ENCODE peak calls at places on chromosomes 13 and 19, in six cellular contexts. O is thoracic aorta, Q is body of pancreas, Y is small intestine, A is lower lobe of right lung, D is heart right ventricle. K is an unnamed sample.

GRCh38 chr13:83881031-83881727 is 1.1 kb downstream of the SLITRK1 start:
- DNase-seq in D (no peak), O (no peak), Q (no peak), Y (no peak), A (no peak), K (no peak)

GRCh38 chr13:78978381-78978998 is 319.5 kb upstream of the OBI1 start:
- DNase-seq in A (no peak), D (no peak), O (no peak), Y (peak; percentile 55), Q (peak; percentile 46), K (peak; percentile 43)

GRCh38 chr19:7138402-7138801 is 68.9 kb downstream of the ZNF557 start:
- DNase-seq in D (no peak), Y (no peak), A (no peak), O (no peak), Q (no peak), K (no peak)

GRCh38 chr13:76719955-76720354 is 166.2 kb downstream of the KCTD12 start:
- DNase-seq in D (no peak), A (no peak), O (no peak), Q (no peak), Y (no peak), K (no peak)

GRCh38 chr13:32045963-32046785 is 14.6 kb downstream of the FRY start:
- DNase-seq in D (no peak), O (no peak), Q (no peak), A (no peak), Y (peak; percentile 26), K (peak; percentile 40)

GRCh38 chr13:106391271-106391670 is 144.2 kb downstream of the EFNB2 start:
- DNase-seq in Q (no peak), A (no peak), O (no peak), Y (no peak), D (no peak), K (no peak)

GRCh38 chr19:50896591-50897190 is 14.5 kb downstream of the KLK4 start:
- DNase-seq in A (no peak), D (no peak), Q (no peak), O (no peak), Y (no peak), K (no peak)

GRCh38 chr13:47932953-47933687 is 68.0 kb downstream of the SUCLA2 start:
- DNase-seq in Q (no peak), O (no peak), Y (no peak), A (no peak), D (no peak), K (no peak)

GRCh38 chr19:56927791-56928207 is 87.3 kb upstream of the PEG3 start:
- DNase-seq in A (no peak), O (no peak), D (no peak), Q (no peak), Y (no peak), K (no peak)

GRCh38 chr13:28531195-28531955 is 36.4 kb upstream of the FLT1 start:
- DNase-seq in O (no peak), D (peak; percentile 72), Q (no peak), Y (peak; percentile 22), A (peak; percentile 58), K (peak; percentile 33)

GRCh38 chr19:10346509-10346908 is 7.1 kb upstream of the ICAM3 start:
- DNase-seq in D (no peak), A (peak; percentile 84), Q (no peak), O (no peak), Y (no peak), K (no peak)

GRCh38 chr19:38736036-38736412 is 8.2 kb downstream of the CAPN12 start:
- DNase-seq in D (peak; percentile 51), Q (peak; percentile 68), O (no peak), Y (peak; percentile 46), A (peak; percentile 80), K (peak; percentile 57)

GRCh38 chr19:10152100-10152499 is 32.4 kb upstream of the EIF3G start:
- DNase-seq in Y (no peak), A (no peak), Q (no peak), O (no peak), D (no peak), K (no peak)

GRCh38 chr19:44512326-44513298 is 12.3 kb upstream of the ZNF180 start:
- DNase-seq in D (no peak), Y (peak; percentile 69), O (no peak), A (no peak), Q (no peak), K (peak; percentile 49)

GRCh38 chr13:66077286-66077685 is 1152.8 kb downstream of the PCDH9 start:
- DNase-seq in Q (no peak), A (no peak), Y (no peak), D (no peak), O (no peak), K (no peak)

GRCh38 chr13:39597828-39598227 is 5.2 kb downstream of the LHFPL6 start:
- DNase-seq in Y (no peak), O (no peak), Q (no peak), D (no peak), A (no peak), K (no peak)
- H3K27ac ChIP-seq in Y (no peak overlapping the region), O (peak overlapping the region; percentile 14), Q (no peak overlapping the region), D (peak overlapping the region; percentile 93), A (no peak overlapping the region), K (no peak overlapping the region)

GRCh38 chr19:3365447-3366103 is 808 bp upstream of the NFIC start:
- DNase-seq in Q (peak; percentile 71), O (no peak), A (peak; percentile 82), D (peak; percentile 61), Y (no peak), K (peak; percentile 62)

GRCh38 chr19:3363841-3364500 is 2.4 kb upstream of the NFIC start:
- DNase-seq in O (no peak), D (no peak), A (no peak), Y (no peak), Q (no peak), K (no peak)

GRCh38 chr19:3364501-3364858 is 1.9 kb upstream of the NFIC start:
- DNase-seq in Y (no peak), D (no peak), O (no peak), A (no peak), Q (no peak), K (no peak)

GRCh38 chr19:3366104-3366760 is at the start of gene NFIC:
- DNase-seq in Y (peak; percentile 40), Q (peak; percentile 83), A (peak; percentile 83), D (peak; percentile 84), O (no peak), K (peak; percentile 70)

DNA sequence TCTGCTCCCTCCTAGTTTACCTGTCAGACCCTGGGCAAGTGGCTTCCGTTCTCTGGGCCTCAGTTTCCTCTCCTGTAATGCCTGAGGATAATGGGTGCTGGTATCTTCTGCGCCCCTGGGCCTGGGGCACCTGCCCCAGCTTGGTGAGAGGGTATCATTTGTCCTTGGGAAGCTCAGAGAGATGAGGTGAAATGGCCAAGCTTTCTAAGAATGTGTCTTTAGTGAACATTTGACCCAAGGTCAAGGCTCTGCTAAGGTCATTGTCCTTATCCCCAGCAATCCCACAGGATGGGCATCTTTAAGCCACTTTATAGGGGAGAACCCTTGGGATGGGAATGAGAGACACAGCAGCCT is 1.3 kb upstream of the NFIC start:
- DNase-seq in A (no peak), Q (no peak), Y (no peak), O (no peak), D (no peak), K (no peak)
- H3K27me3 ChIP-seq in A (no peaks in the 10 kb centered on the region), Q (no peaks in the 10 kb centered on the region), Y (no peaks in the 10 kb centered on the region), O (no peaks in the 10 kb centered on the region), D (no peaks in the 10 kb centered on the region), K (no peaks in the 10 kb centered on the region)

GRCh38 chr19:48400018-48400742 is 6.7 kb downstream of the GRIN2D start:
- DNase-seq in O (no peak), D (peak; percentile 62), Y (peak; percentile 53), A (peak; percentile 62), Q (no peak), K (peak; percentile 67)
- H3K27ac ChIP-seq in O (no peak overlapping the region), D (peak overlapping the region; percentile 2), Y (peak overlapping the region; percentile 66), A (no peak overlapping the region), Q (no peak overlapping the region), K (no peak overlapping the region)

GRCh38 chr13:80118099-80118498 is 222.8 kb downstream of the SPRY2 start:
- DNase-seq in D (no peak), Y (no peak), A (no peak), O (no peak), Q (no peak), K (no peak)

GRCh38 chr13:80117515-80117914 is 223.4 kb downstream of the SPRY2 start:
- DNase-seq in D (no peak), O (no peak), Q (no peak), Y (no peak), A (no peak), K (no peak)

GRCh38 chr13:80115616-80116015 is 225.3 kb downstream of the SPRY2 start:
- DNase-seq in O (no peak), A (no peak), Q (no peak), Y (no peak), D (no peak), K (no peak)

GRCh38 chr13:80113714-80114454 is 227.0 kb downstream of the SPRY2 start:
- DNase-seq in Q (no peak), O (no peak), Y (no peak), D (no peak), A (no peak), K (no peak)

DNA sequence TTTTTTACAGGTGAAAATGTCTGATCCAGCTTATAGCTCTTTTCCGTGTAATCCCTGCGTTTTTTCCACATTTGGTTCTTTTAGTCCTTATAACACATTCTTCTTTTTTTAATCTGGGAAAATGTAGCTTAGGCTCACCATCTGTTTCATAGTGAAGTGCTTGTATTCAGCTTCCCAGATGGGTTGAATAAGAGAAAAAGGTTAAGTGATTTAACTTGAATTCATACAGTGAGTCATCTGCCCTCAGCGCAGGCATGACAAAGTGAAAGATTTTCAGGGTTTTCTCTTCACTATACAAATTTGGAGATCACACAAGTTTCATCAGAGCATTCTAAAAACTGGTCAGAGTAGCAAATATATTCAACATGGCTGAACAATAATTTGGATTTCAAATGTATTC is 224.8 kb downstream of the SPRY2 start:
- DNase-seq in D (no peak), Y (no peak), A (no peak), Q (no peak), O (no peak), K (no peak)
- H3K27me3 ChIP-seq in D (no peaks in the 10 kb centered on the region), Y (no peaks in the 10 kb centered on the region), A (no peaks in the 10 kb centered on the region), Q (no peaks in the 10 kb centered on the region), O (no peaks in the 10 kb centered on the region), K (no peaks in the 10 kb centered on the region)

GRCh38 chr19:54206030-54206830 is 5.6 kb downstream of the RPS9 start:
- DNase-seq in A (peak; percentile 64), O (no peak), D (no peak), Q (no peak), Y (no peak), K (no peak)
- H3K27ac ChIP-seq in A (peak overlapping the region; percentile 86), O (no peak overlapping the region), D (peak overlapping the region; percentile 61), Q (peak overlapping the region; percentile 11), Y (peak overlapping the region; percentile 75), K (peak overlapping the region; percentile 56)

GRCh38 chr13:99628442-99628841 is 127.2 kb downstream of the TM9SF2 start:
- DNase-seq in A (no peak), Y (no peak), Q (no peak), O (no peak), D (no peak), K (no peak)
- H3K27me3 ChIP-seq in A (no peaks in the 10 kb centered on the region), Y (no peaks in the 10 kb centered on the region), Q (no peaks in the 10 kb centered on the region), O (no peaks in the 10 kb centered on the region), D (no peaks in the 10 kb centered on the region), K (no peaks in the 10 kb centered on the region)